ENCODE peak calls at places on chromosome 1, in five cellular contexts. J, Z, C, B and F are unnamed samples.

GRCh38 chr1:56819393-56819899 is at the start of gene FYB2:
- DNase-seq in J (peak), Z (no peak), C (no peak), B (peak), F (no peak)

GRCh38 chr1:40693425-40693824 is 1.9 kb downstream of the NFYC start:
- DNase-seq in J (no peak), Z (no peak), C (no peak), B (no peak), F (no peak)

GRCh38 chr1:246271516-246271915 is 235.6 kb downstream of the SMYD3 start:
- DNase-seq in J (no peak), Z (no peak), C (no peak), B (no peak), F (no peak)

GRCh38 chr1:236502579-236502971 is 21.2 kb upstream of the LGALS8 start:
- DNase-seq in J (no peak), Z (no peak), C (no peak), B (no peak), F (no peak)

GRCh38 chr1:186078245-186078644 is 296.8 kb downstream of the TPR start:
- DNase-seq in J (no peak), Z (no peak), C (no peak), B (no peak), F (no peak)

GRCh38 chr1:192805832-192806323 is 3.0 kb upstream of the RGS2 start:
- DNase-seq in J (no peak), Z (peak), C (peak), B (no peak), F (peak)

GRCh38 chr1:217138173-217138838 is 415.1 kb upstream of the ESRRG start:
- DNase-seq in J (peak), Z (no peak), C (peak), B (no peak), F (no peak)

GRCh38 chr1:202562443-202563060 is 147.7 kb downstream of the SYT2 start:
- DNase-seq in J (no peak), Z (no peak), C (no peak), B (no peak), F (no peak)

GRCh38 chr1:51154776-51155175 is 52.7 kb downstream of the C1orf185 start:
- DNase-seq in J (no peak), Z (no peak), C (no peak), B (no peak), F (no peak)

GRCh38 chr1:222618001-222618879 is at the start of gene MIA3:
- DNase-seq in J (peak), Z (peak), C (peak), B (peak), F (peak)

GRCh38 chr1:31412732-31413404 is at the start of gene SERINC2:
- DNase-seq in J (no peak), Z (no peak), C (peak), B (peak), F (peak)

GRCh38 chr1:29398431-29398830 is 162.1 kb downstream of the PTPRU start:
- DNase-seq in J (no peak), Z (no peak), C (no peak), B (no peak), F (peak)

GRCh38 chr1:46456411-46456963 is 33.1 kb upstream of the DMBX1 start:
- DNase-seq in J (no peak), Z (no peak), C (no peak), B (no peak), F (no peak)

GRCh38 chr1:10253755-10254154 is 43.4 kb downstream of the KIF1B start:
- DNase-seq in J (no peak), Z (no peak), C (peak), B (no peak), F (peak)

GRCh38 chr1:157995575-157996169 is 2.2 kb downstream of the KIRREL1 start:
- DNase-seq in J (no peak), Z (no peak), C (no peak), B (no peak), F (no peak)

GRCh38 chr1:31980835-31981782 is 32.6 kb upstream of the KHDRBS1 start:
- DNase-seq in J (no peak), Z (no peak), C (no peak), B (no peak), F (no peak)

GRCh38 chr1:68308034-68308433 is 75.7 kb upstream of the WLS start:
- DNase-seq in J (no peak), Z (no peak), C (no peak), B (no peak), F (no peak)

GRCh38 chr1:228486596-228487335 is 416 bp upstream of the RNF187 start:
- DNase-seq in J (peak), Z (peak), C (peak), B (peak), F (peak)

GRCh38 chr1:54819195-54819536 is 18.0 kb upstream of the TTC22 start:
- DNase-seq in J (no peak), Z (no peak), C (no peak), B (no peak), F (no peak)